ENCODE peak calls at places on chromosomes 6 and 20, in six cellular contexts. Q, E, M, I, H and S are unnamed samples.

GRCh38 chr20:33076662-33077398 is 2.6 kb upstream of the BPIFB4 start:
- DNase-seq in M (no peak), H (peak), E (no peak), Q (no peak), I (no peak), S (no peak)

GRCh38 chr6:136873733-136874132 is 48.4 kb upstream of the SLC35D3 start:
- DNase-seq in I (no peak), M (no peak), Q (no peak), E (no peak), H (no peak), S (no peak)

GRCh38 chr6:23927935-23928334 is 198.1 kb upstream of the NRSN1 start:
- DNase-seq in E (no peak), H (no peak), M (no peak), I (no peak), Q (no peak), S (no peak)

GRCh38 chr6:3747100-3747737 is 4.3 kb downstream of the PXDC1 start:
- DNase-seq in H (no peak), Q (no peak), E (no peak), I (peak), M (no peak), S (no peak)

GRCh38 chr20:50298554-50299324 is 108.1 kb downstream of the CEBPB start:
- DNase-seq in I (no peak), Q (peak), H (no peak), E (no peak), M (no peak), S (no peak)

GRCh38 chr6:158033751-158034702 is 52.4 kb downstream of the SYNJ2 start:
- DNase-seq in M (peak), H (no peak), Q (peak), I (no peak), E (peak), S (peak)

GRCh38 chr20:1888796-1889463 is 6.3 kb upstream of the SIRPA start:
- DNase-seq in M (no peak), Q (peak), I (peak), E (peak), H (no peak), S (no peak)

GRCh38 chr6:153038378-153038777 is 35.9 kb upstream of the MTRF1L start:
- DNase-seq in H (no peak), M (no peak), I (no peak), E (no peak), Q (no peak), S (no peak)

GRCh38 chr6:36297511-36297910 is 27.7 kb downstream of the PNPLA1 start:
- DNase-seq in I (no peak), Q (no peak), H (no peak), M (no peak), E (no peak), S (no peak)

GRCh38 chr20:51022803-51023616 is at the start of gene KCNG1:
- DNase-seq in M (peak), H (peak), E (peak), I (peak), Q (peak), S (peak)

GRCh38 chr20:57892471-57892870 is 182.7 kb upstream of the PMEPA1 start:
- DNase-seq in E (peak), H (no peak), M (no peak), Q (no peak), I (no peak), S (peak)

GRCh38 chr6:323730-324088 is 31.4 kb downstream of the DUSP22 start:
- DNase-seq in E (peak), I (no peak), H (no peak), Q (no peak), M (no peak), S (no peak)

GRCh38 chr20:3146732-3147341 is 12.8 kb downstream of the FASTKD5 start:
- DNase-seq in Q (no peak), E (no peak), M (no peak), H (no peak), I (no peak), S (no peak)

GRCh38 chr20:47855799-47856198 is 70.5 kb upstream of the SULF2 start:
- DNase-seq in H (no peak), I (no peak), M (no peak), E (no peak), Q (no peak), S (no peak)

GRCh38 chr20:47854687-47855212 is 69.5 kb upstream of the SULF2 start:
- DNase-seq in H (peak), Q (no peak), I (no peak), E (no peak), M (no peak), S (no peak)

GRCh38 chr20:47849596-47849995 is 64.3 kb upstream of the SULF2 start:
- DNase-seq in H (no peak), I (no peak), Q (no peak), M (no peak), E (no peak), S (no peak)

GRCh38 chr20:47847882-47848485 is 62.7 kb upstream of the SULF2 start:
- DNase-seq in I (no peak), E (no peak), Q (no peak), H (no peak), M (no peak), S (no peak)

GRCh38 chr20:47851774-47852173 is 66.5 kb upstream of the SULF2 start:
- DNase-seq in M (no peak), H (no peak), I (no peak), E (no peak), Q (no peak), S (no peak)
- H3K4me3 ChIP-seq in M (no peak), H (no peak), I (no peak), E (no peak), Q (no peak), S (no peak)

DNA sequence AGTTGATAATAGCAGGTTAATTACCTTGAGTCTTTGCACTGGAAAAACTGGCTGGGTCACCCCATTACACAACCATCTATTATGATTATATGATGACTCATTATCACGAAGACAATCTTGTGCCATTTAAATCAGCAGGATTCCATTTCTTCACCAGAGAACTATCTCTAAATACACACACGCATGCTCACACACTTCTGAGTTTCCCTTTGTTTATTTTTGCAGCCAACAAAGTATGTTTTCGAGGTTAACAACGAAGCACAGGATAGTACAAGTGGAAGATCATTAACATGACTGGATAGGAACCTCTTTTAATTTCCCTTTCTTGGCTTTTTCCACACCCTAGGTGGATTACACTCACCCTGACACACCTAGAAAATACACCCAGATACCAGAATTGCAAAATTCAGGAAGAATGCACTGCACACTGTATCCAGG is 18.9 kb downstream of the PERP start:
- DNase-seq in H (no peak), Q (no peak), I (no peak), E (no peak), M (peak), S (no peak)
- H3K27ac ChIP-seq in H (no peak), Q (no peak), I (no peak), E (peak), M (peak), S (no peak)

GRCh38 chr6:79669766-79670165 is 38.6 kb downstream of the SH3BGRL2 start:
- DNase-seq in H (no peak), Q (no peak), E (no peak), M (no peak), I (no peak), S (no peak)

GRCh38 chr6:79665725-79666551 is 34.8 kb downstream of the SH3BGRL2 start:
- DNase-seq in H (no peak), I (no peak), Q (no peak), E (no peak), M (no peak), S (no peak)

GRCh38 chr6:79668381-79668780 is 37.3 kb downstream of the SH3BGRL2 start:
- DNase-seq in I (no peak), H (no peak), E (no peak), M (no peak), Q (no peak), S (no peak)

GRCh38 chr6:79670789-79671188 is 39.7 kb downstream of the SH3BGRL2 start:
- DNase-seq in Q (no peak), E (no peak), I (no peak), H (no peak), M (no peak), S (no peak)

DNA sequence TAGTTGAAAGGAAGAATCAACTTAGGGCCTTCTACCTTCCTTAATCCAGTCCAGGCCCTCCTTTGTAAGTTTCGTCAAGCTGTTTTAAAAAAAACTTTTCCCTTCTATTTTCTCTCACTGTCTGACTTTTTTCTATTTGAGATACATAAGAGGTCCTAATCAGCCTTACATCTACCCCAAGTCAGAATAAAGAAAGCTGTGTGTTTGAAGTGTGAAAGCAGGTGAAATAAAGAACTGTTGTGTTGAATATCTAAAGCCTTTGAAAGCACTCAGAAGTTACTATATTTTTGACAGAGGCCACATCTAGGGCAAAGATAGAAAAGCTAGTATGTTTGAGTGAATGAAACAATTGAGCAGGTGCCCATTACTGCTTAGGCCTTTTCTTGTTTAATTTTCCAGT is 35.5 kb downstream of the SH3BGRL2 start:
- DNase-seq in H (no peak), E (no peak), Q (no peak), I (no peak), M (no peak), S (no peak)
- H3K4me3 ChIP-seq in H (no peak), E (no peak), Q (no peak), I (no peak), M (no peak), S (no peak)

GRCh38 chr6:42315220-42315990 is 97.7 kb upstream of the MRPS10 start:
- DNase-seq in E (no peak), Q (no peak), M (no peak), H (no peak), I (no peak), S (no peak)
- H3K27ac ChIP-seq in E (no peak), Q (no peak), M (peak), H (no peak), I (no peak), S (no peak)

GRCh38 chr20:47361268-47361665 is 4.8 kb upstream of the ZMYND8 start:
- DNase-seq in E (no peak), H (no peak), M (no peak), Q (no peak), I (no peak), S (no peak)
- H3K4me3 ChIP-seq in E (peak), H (no peak), M (no peak), Q (peak), I (no peak), S (no peak)